ENCODE peak calls at places on chromosome 11, in four cellular contexts. M is IMR-90, Y is mesenchymal stem cell, E is H1. F is an unnamed sample.

GRCh38 chr11:2477936-2478335 is 33.1 kb downstream of the KCNQ1 start:
- DNase-seq in M (no peak), Y (no peak), E (no peak), F (no peak)

GRCh38 chr11:73270089-73270854 is 1.9 kb upstream of the P2RY6 start:
- DNase-seq in Y (peak; percentile 50), M (no peak), E (no peak), F (no peak)

GRCh38 chr11:117495357-117495756 is 167.7 kb downstream of the CEP164 start:
- DNase-seq in M (no peak), Y (no peak), E (no peak), F (no peak)

GRCh38 chr11:44556735-44557409 is 8.6 kb upstream of the CD82 start:
- DNase-seq in M (peak; percentile 59), Y (peak; percentile 81), E (peak; percentile 71), F (peak; percentile 43)

GRCh38 chr11:68684385-68685356 is at the start of gene GAL:
- DNase-seq in Y (peak; percentile 6), E (no peak), M (no peak), F (no peak)

GRCh38 chr11:46554205-46555162 is 39.3 kb downstream of the AMBRA1 start:
- DNase-seq in Y (peak; percentile 89), E (no peak), M (peak; percentile 80), F (no peak)

GRCh38 chr11:19828382-19829108 is 115.9 kb downstream of the NAV2 start:
- DNase-seq in M (no peak), Y (no peak), E (no peak), F (no peak)

GRCh38 chr11:126646701-126647209 is 291.3 kb downstream of the ST3GAL4 start:
- DNase-seq in E (no peak), M (peak; percentile 44), Y (no peak), F (no peak)

GRCh38 chr11:46527586-46527985 is 66.2 kb downstream of the AMBRA1 start:
- DNase-seq in Y (peak; percentile 29), E (no peak), M (peak; percentile 33), F (no peak)

GRCh38 chr11:92087916-92088537 is 136.6 kb upstream of the FAT3 start:
- DNase-seq in Y (no peak), E (no peak), M (no peak), F (no peak)

GRCh38 chr11:15673408-15673811 is 558.7 kb downstream of the INSC start:
- DNase-seq in Y (peak; percentile 65), M (no peak), E (no peak), F (no peak)

GRCh38 chr11:60700689-60701508 is 1.5 kb downstream of the MS4A8 start:
- DNase-seq in E (peak; percentile 67), M (no peak), Y (no peak), F (peak; percentile 48)

GRCh38 chr11:16896716-16897115 is 117.5 kb downstream of the PLEKHA7 start:
- DNase-seq in Y (no peak), E (no peak), M (no peak), F (no peak)

GRCh38 chr11:3840289-3840869 is 380 bp downstream of the RHOG start:
- DNase-seq in E (peak; percentile 81), M (no peak), Y (no peak), F (peak; percentile 63)

GRCh38 chr11:42524534-42525227 is 787.1 kb upstream of the API5 start:
- DNase-seq in Y (peak; percentile 29), E (peak; percentile 74), M (no peak), F (peak; percentile 80)

GRCh38 chr11:19728436-19728835 is 15.8 kb downstream of the NAV2 start:
- DNase-seq in E (no peak), M (peak; percentile 80), Y (peak; percentile 45), F (no peak)

GRCh38 chr11:61855939-61856730 is 28.0 kb downstream of the FADS2 start:
- DNase-seq in M (peak; percentile 11), E (no peak), Y (no peak), F (no peak)

GRCh38 chr11:4642043-4642442 is 1.7 kb upstream of the OR51E1 start:
- DNase-seq in Y (no peak), M (no peak), E (no peak), F (no peak)

GRCh38 chr11:71251761-71252433 is 480 bp downstream of the SHANK2 start:
- DNase-seq in E (peak; percentile 86), Y (peak; percentile 54), M (no peak), F (peak; percentile 63)

GRCh38 chr11:115607621-115608191 is 103.5 kb upstream of the CADM1 start:
- DNase-seq in Y (peak; percentile 5), E (no peak), M (no peak), F (no peak)

GRCh38 chr11:82523141-82523540 is 210.5 kb downstream of the FAM181B start:
- DNase-seq in E (no peak), M (no peak), Y (no peak), F (peak; percentile 11)

GRCh38 chr11:5251746-5252145 is 2.1 kb upstream of the HBG1 start:
- DNase-seq in M (no peak), E (no peak), Y (no peak), F (no peak)

GRCh38 chr11:92845390-92846185 is 123.9 kb upstream of the MTNR1B start:
- DNase-seq in E (no peak), Y (no peak), M (no peak), F (no peak)

GRCh38 chr11:114297806-114298700 is 1.9 kb downstream of the NNMT start:
- DNase-seq in Y (peak; percentile 70), E (no peak), M (no peak), F (no peak)

GRCh38 chr11:109552376-109552775 is 130.4 kb downstream of the C11orf87 start:
- DNase-seq in Y (peak; percentile 14), E (no peak), M (no peak), F (no peak)

GRCh38 chr11:69154211-69154913 is 1.4 kb upstream of the SMIM38 start:
- DNase-seq in M (no peak), E (no peak), Y (no peak), F (no peak)

GRCh38 chr11:124751391-124751740 is 689 bp downstream of the VSIG2 start:
- DNase-seq in Y (no peak), M (no peak), E (peak; percentile 56), F (no peak)

GRCh38 chr11:23569547-23569946 is 709.3 kb upstream of the CCDC179 start:
- DNase-seq in Y (no peak), M (no peak), E (no peak), F (no peak)
- H2AFZ ChIP-seq in Y (no peak overlapping the region), M (no peak overlapping the region), E (no peak overlapping the region), F (no peak overlapping the region)

GRCh38 chr11:65643971-65644370 is 6.1 kb downstream of the SIPA1 start:
- DNase-seq in E (no peak), M (no peak), Y (no peak), F (no peak)
- H3K4ac ChIP-seq in E (no peak overlapping the region), M (no peak overlapping the region), Y (no peak overlapping the region), F (no peak overlapping the region)

DNA sequence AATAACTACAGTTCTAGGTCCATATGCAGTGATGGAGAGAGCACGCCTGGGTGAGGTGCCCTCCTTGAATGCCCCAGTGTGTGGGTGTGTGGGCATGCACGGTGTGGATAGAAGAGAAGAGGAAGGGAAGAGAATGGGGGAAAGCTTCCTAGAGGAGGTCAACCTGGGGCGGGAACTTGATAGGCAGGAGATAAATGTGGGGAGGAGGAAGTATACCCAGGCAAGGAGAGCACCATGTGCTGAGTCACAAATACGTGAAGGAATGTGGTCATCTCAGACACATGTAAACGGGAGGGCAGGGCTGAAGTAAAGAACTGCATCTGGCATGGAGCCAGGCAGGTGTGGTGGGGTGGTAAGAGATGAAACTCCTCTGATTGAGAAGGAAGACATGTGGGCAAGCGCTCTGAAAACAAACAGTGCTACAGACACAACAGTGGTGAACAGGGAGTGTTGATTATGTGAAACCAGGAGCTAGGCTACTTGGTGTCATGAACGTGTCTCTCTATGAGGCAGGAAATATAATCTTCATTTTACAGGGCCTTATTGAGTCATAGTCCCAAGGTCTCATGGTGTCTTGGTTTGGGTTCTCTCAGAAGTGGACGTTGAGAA is 61.5 kb upstream of the EED start:
- DNase-seq in M (peak; percentile 35), Y (no peak), E (no peak), F (no peak)
- H2AFZ ChIP-seq in M (peak overlapping the region; percentile 62), Y (no peak overlapping the region), E (no peak overlapping the region), F (no peak overlapping the region)

DNA sequence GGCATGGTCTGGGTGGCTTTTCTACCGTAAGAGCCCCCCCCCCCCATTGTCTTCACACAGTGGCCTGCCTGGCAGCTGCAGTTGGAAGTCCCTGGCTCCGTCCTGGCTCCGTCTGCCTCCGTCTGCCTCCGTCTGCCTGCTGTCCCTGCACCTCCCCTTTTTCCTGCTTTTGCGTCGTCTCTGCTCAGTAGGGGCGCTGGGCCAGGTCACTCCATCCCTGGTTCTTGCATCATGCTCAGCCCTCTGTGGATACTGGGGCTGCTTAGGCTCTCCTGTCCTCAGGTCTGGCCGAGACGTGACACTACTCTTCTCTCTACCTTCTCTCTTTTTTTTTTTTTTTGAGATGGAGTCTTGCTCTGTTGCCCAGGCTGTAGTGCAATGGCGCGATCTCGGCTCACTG is 27.8 kb downstream of the AP2A2 start:
- DNase-seq in M (no peak), Y (no peak), E (no peak), F (no peak)
- H3K4ac ChIP-seq in M (no peak overlapping the region), Y (no peak overlapping the region), E (no peak overlapping the region), F (no peak overlapping the region)

GRCh38 chr11:130314184-130314748 is 451 bp downstream of the ZBTB44 start:
- DNase-seq in Y (no peak), M (peak; percentile 1), E (peak; percentile 73), F (no peak)
- H2AFZ ChIP-seq in Y (peak overlapping the region; percentile 86), M (peak overlapping the region; percentile 96), E (no peak overlapping the region), F (peak overlapping the region; percentile 90)

GRCh38 chr11:94129505-94130335 is 1.1 kb downstream of the PANX1 start:
- DNase-seq in M (peak; percentile 39), Y (peak; percentile 51), E (peak; percentile 33), F (no peak)
- H3K4ac ChIP-seq in M (peak overlapping the region; percentile 97), Y (peak overlapping the region; percentile 58), E (peak overlapping the region; percentile 27), F (peak overlapping the region; percentile 70)